ENCODE peak calls at places on chromosomes 13 and 19, in seven cellular contexts. I is esophagus squamous epithelium, E is breast epithelium, Z is uterus, S is Peyer's patch, A is endothelial cell of umbilical vein, R is upper lobe of left lung. F is an unnamed sample.

GRCh38 chr19:17965370-17966114 is 1.4 kb upstream of the KCNN1 start:
- DNase-seq in E (no peak), A (no peak), S (no peak), R (no peak), Z (no peak), I (no peak), F (no peak)

GRCh38 chr13:53368948-53369347 is 340.3 kb downstream of the OLFM4 start:
- DNase-seq in A (no peak), Z (no peak), I (no peak), S (no peak), R (no peak), E (no peak), F (no peak)

GRCh38 chr19:58007285-58007684 is 4.7 kb upstream of the ZNF606 start:
- DNase-seq in S (no peak), Z (no peak), A (no peak), I (no peak), E (no peak), R (no peak), F (no peak)

GRCh38 chr13:93345642-93346220 is 119.1 kb downstream of the GPC6 start:
- DNase-seq in E (no peak), I (no peak), Z (no peak), A (no peak), R (no peak), S (no peak), F (no peak)

GRCh38 chr13:81171065-81171647 is 830.2 kb upstream of the SPRY2 start:
- DNase-seq in Z (no peak), I (no peak), R (no peak), E (no peak), S (no peak), A (peak), F (no peak)

GRCh38 chr13:51797664-51798488 is 6.1 kb downstream of the DHRS12 start:
- DNase-seq in R (peak), I (no peak), Z (peak), E (peak), S (peak), A (peak), F (no peak)

GRCh38 chr19:13692096-13692495 is 72.2 kb upstream of the MRI1 start:
- DNase-seq in R (no peak), Z (no peak), E (no peak), S (no peak), I (no peak), A (no peak), F (no peak)

GRCh38 chr19:43634877-43635560 is 4.6 kb downstream of the CADM4 start:
- DNase-seq in E (peak), R (no peak), Z (no peak), S (no peak), A (no peak), I (no peak), F (no peak)

GRCh38 chr13:80921971-80922370 is 581.0 kb upstream of the SPRY2 start:
- DNase-seq in A (no peak), R (no peak), S (no peak), I (no peak), Z (no peak), E (no peak), F (no peak)

GRCh38 chr13:72025836-72026235 is 158.8 kb upstream of the DACH1 start:
- DNase-seq in E (no peak), R (no peak), A (no peak), I (no peak), Z (no peak), S (no peak), F (no peak)

GRCh38 chr19:435056-435706 is 25.7 kb downstream of the SHC2 start:
- DNase-seq in R (no peak), S (no peak), E (no peak), I (no peak), Z (no peak), A (no peak), F (no peak)

GRCh38 chr13:24892844-24893243 is 128.9 kb downstream of the RNF17 start:
- DNase-seq in E (no peak), R (no peak), Z (no peak), S (no peak), I (no peak), A (no peak), F (no peak)

GRCh38 chr19:55490478-55491436 is 2.5 kb downstream of the SSC5D start:
- DNase-seq in I (no peak), E (no peak), S (no peak), R (no peak), A (no peak), Z (peak), F (no peak)

GRCh38 chr13:49305824-49306425 is 58.2 kb downstream of the CDADC1 start:
- DNase-seq in A (no peak), E (no peak), I (no peak), Z (no peak), R (no peak), S (no peak), F (no peak)

GRCh38 chr13:50326271-50326670 is 311.0 kb downstream of the KCNRG start:
- DNase-seq in R (no peak), E (no peak), S (no peak), Z (no peak), A (no peak), I (no peak), F (no peak)

GRCh38 chr19:50414850-50415660 is 3.7 kb upstream of the SPIB start:
- DNase-seq in R (peak), I (no peak), S (peak), Z (peak), A (peak), E (peak), F (peak)

GRCh38 chr19:6473652-6474051 is 7.9 kb downstream of the DENND1C start:
- DNase-seq in S (no peak), I (no peak), Z (no peak), E (no peak), R (peak), A (no peak), F (no peak)

GRCh38 chr13:91017031-91017668 is 330.3 kb upstream of the MIR17HG start:
- DNase-seq in I (no peak), Z (no peak), E (no peak), R (peak), S (no peak), A (peak), F (no peak)

GRCh38 chr19:1324792-1325567 is 39.3 kb downstream of the EFNA2 start:
- DNase-seq in E (peak), I (no peak), S (no peak), R (peak), Z (peak), A (peak), F (peak)

GRCh38 chr19:5436101-5436947 is 18.9 kb upstream of the ZNRF4 start:
- DNase-seq in I (no peak), S (no peak), A (no peak), R (no peak), E (no peak), Z (no peak), F (no peak)

GRCh38 chr13:33871207-33872004 is 53.5 kb downstream of the RFC3 start:
- DNase-seq in Z (no peak), E (no peak), A (no peak), I (no peak), S (no peak), R (no peak), F (no peak)

GRCh38 chr19:28420731-28421550 is 792.0 kb downstream of the UQCRFS1 start:
- DNase-seq in A (no peak), R (no peak), E (no peak), I (no peak), Z (no peak), S (no peak), F (peak)

GRCh38 chr19:38850231-38850975 is 617 bp upstream of the HNRNPL start:
- DNase-seq in E (peak), A (peak), Z (peak), R (peak), I (peak), S (peak), F (peak)

GRCh38 chr19:38850976-38851621 is 1.3 kb upstream of the HNRNPL start:
- DNase-seq in R (no peak), E (no peak), S (no peak), Z (peak), A (peak), I (no peak), F (no peak)

GRCh38 chr19:38853214-38853613 is 3.4 kb upstream of the HNRNPL start:
- DNase-seq in Z (no peak), I (no peak), R (no peak), S (no peak), E (no peak), A (no peak), F (no peak)

GRCh38 chr19:38852231-38853044 is 2.7 kb upstream of the HNRNPL start:
- DNase-seq in E (peak), A (peak), R (peak), I (no peak), Z (peak), S (peak), F (peak)

GRCh38 chr19:38851622-38852230 is 1.9 kb upstream of the HNRNPL start:
- DNase-seq in E (peak), S (peak), A (peak), R (peak), I (peak), Z (peak), F (peak)
- TF ChIP-seq POLR2A in E (peak), S (peak), A (peak), R (peak), I (peak), Z (peak), F (peak)

DNA sequence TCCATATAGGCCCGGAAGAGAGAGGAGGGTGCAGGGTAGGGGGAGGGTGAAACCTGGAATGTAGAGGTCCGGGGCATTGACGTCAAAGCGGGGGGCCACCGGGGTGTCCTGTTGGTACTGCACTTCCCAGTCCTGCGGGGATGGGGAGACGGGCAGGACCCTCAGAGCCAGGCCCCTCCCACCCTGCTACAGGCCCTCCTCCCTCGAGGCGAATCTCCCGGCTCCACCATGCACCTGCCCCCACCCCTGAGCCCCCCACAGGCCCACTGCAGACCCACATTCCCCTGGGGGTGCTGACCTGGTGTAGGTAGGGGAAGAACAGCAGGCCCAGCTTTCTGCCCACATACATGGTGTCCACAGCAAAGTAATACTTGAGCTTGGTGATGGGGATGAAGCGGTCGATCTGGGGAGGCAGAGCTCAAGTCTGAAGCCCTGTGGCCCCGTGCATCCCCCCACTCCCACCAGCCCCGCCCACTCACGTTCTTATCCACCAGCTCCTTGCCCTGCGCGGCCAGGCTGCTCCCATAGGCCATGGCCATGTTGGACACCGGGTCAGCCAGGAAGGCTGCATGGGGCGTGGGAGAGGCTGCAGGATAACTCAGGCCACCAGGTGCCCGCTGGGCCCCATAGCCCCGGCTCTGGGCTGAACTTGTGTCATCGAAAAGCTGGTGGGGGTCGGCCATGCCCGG is 5.0 kb downstream of the C19orf33 start:
- DNase-seq in E (no peak), R (no peak), A (no peak), Z (no peak), I (no peak), S (no peak), F (no peak)
- H3K4me3 ChIP-seq in E (no peak), R (no peak), A (no peak), Z (no peak), I (no peak), S (no peak), F (no peak)

DNA sequence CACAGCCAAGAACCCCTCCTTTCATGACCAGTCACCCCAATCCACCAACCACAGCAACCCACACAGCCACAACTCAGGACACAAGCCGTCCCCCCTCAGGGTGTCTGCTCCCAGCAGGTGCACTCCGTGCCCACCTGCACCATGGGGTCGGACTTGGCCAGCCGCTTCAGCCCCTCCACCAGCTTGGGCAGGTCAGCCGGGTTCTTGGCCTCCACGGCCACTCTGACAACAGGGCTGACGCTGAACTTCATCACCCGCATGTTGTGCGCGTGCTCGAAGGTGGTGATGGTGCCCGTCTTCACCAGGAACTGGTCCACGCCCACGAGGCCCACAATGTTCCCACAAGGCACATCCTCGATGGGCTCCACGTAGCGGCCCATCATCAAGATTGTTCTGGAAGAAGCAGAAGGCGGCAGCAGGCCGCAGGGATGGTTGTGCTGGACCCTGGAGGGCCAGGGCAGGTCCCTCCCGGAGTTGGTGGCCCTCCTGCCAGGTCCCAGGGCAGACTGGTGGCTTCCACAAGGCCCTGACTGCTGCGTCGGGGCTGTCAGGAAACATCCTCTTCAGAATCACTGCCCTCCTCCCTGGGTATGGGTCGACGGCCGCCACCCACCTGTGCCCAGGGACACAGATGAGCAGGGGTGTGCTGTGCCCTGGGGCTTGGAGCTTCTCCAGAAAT is 5.5 kb downstream of the EEF2 start:
- DNase-seq in E (peak), A (no peak), Z (no peak), R (no peak), I (no peak), S (no peak), F (no peak)
- TF ChIP-seq POLR2A in E (no peak), A (no peak), Z (no peak), R (no peak), I (no peak), S (no peak), F (no peak)

GRCh38 chr19:39828015-39828633 is 5.8 kb downstream of the DYRK1B start:
- DNase-seq in Z (no peak), S (peak), E (no peak), A (no peak), R (no peak), I (no peak), F (no peak)

GRCh38 chr19:39825531-39826076 is 8.4 kb downstream of the DYRK1B start:
- DNase-seq in I (no peak), R (no peak), E (no peak), A (no peak), Z (no peak), S (no peak), F (no peak)

GRCh38 chr19:39826311-39826945 is 7.5 kb downstream of the DYRK1B start:
- DNase-seq in Z (no peak), I (no peak), R (no peak), S (no peak), A (no peak), E (no peak), F (no peak)

GRCh38 chr19:39828634-39829032 is 5.3 kb downstream of the DYRK1B start:
- DNase-seq in S (no peak), E (no peak), Z (no peak), A (no peak), I (no peak), R (no peak), F (no peak)

DNA sequence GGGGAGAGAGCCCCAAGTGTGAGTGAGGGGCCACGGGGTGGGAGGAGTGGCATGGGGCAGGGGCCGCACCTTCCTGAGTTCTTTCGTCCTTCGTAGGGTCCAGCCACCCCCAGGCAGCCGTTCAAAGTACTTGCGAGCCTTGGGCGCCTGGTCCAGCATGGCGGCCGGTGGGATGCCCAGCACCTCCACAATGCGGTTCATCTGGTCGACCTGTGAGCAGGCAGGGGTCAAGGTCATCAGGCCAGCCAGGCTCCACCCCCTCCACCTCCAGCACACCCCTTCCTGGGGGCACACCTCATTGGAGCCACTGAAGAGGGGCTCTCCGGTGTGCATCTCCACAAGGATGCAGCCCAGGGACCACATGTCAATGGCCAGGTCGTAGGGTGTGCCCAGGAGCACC is 6.7 kb downstream of the DYRK1B start:
- DNase-seq in Z (no peak), E (no peak), R (no peak), I (no peak), S (no peak), A (no peak), F (no peak)
- H3K4me3 ChIP-seq in Z (no peak), E (no peak), R (no peak), I (no peak), S (no peak), A (no peak), F (no peak)

F was measured in lower leg skin.